ENCODE peak calls at places on chromosomes 7 and 10, in eight cellular contexts. One of them, this sample, is unnamed.

GRCh38 chr7:80206763-80207162 is 72.1 kb downstream of the GNAI1 start:
- DNase-seq in body of pancreas: no peak
- DNase-seq in astrocyte of the cerebellum: no peak
- DNase-seq in tibial nerve: no peak
- DNase-seq in lung: no peak
- DNase-seq in Peyer's patch: no peak
- DNase-seq in SK-N-SH: no peak
- DNase-seq in brain microvascular endothelial cell: no peak
- DNase-seq in this sample: no peak

GRCh38 chr10:28684986-28685580 is 7.8 kb downstream of the BAMBI start:
- DNase-seq in Peyer's patch: no peak
- DNase-seq in body of pancreas: no peak
- DNase-seq in lung: no peak
- DNase-seq in brain microvascular endothelial cell: no peak
- DNase-seq in astrocyte of the cerebellum: no peak
- DNase-seq in SK-N-SH: no peak
- DNase-seq in tibial nerve: no peak
- DNase-seq in this sample: peak

GRCh38 chr10:127547997-127548396 is 1.1 kb upstream of the NPS start:
- DNase-seq in Peyer's patch: no peak
- DNase-seq in lung: no peak
- DNase-seq in body of pancreas: no peak
- DNase-seq in SK-N-SH: no peak
- DNase-seq in astrocyte of the cerebellum: no peak
- DNase-seq in tibial nerve: no peak
- DNase-seq in brain microvascular endothelial cell: no peak
- DNase-seq in this sample: no peak

GRCh38 chr7:46606771-46607170 is 685.7 kb upstream of the IGFBP3 start:
- DNase-seq in lung: no peak
- DNase-seq in Peyer's patch: no peak
- DNase-seq in brain microvascular endothelial cell: no peak
- DNase-seq in SK-N-SH: no peak
- DNase-seq in tibial nerve: no peak
- DNase-seq in body of pancreas: no peak
- DNase-seq in astrocyte of the cerebellum: no peak
- DNase-seq in this sample: no peak

GRCh38 chr7:114047889-114048288 is 129.1 kb upstream of the PPP1R3A start:
- DNase-seq in tibial nerve: no peak
- DNase-seq in astrocyte of the cerebellum: peak
- DNase-seq in SK-N-SH: no peak
- DNase-seq in body of pancreas: no peak
- DNase-seq in lung: no peak
- DNase-seq in Peyer's patch: no peak
- DNase-seq in brain microvascular endothelial cell: peak
- DNase-seq in this sample: no peak

GRCh38 chr10:5971315-5971832 is 6.0 kb downstream of the IL15RA start:
- DNase-seq in brain microvascular endothelial cell: no peak
- DNase-seq in lung: peak
- DNase-seq in tibial nerve: no peak
- DNase-seq in SK-N-SH: no peak
- DNase-seq in astrocyte of the cerebellum: no peak
- DNase-seq in body of pancreas: peak
- DNase-seq in Peyer's patch: peak
- DNase-seq in this sample: no peak

GRCh38 chr7:29377718-29378117 is 183.1 kb downstream of the CHN2 start:
- DNase-seq in SK-N-SH: no peak
- DNase-seq in Peyer's patch: no peak
- DNase-seq in lung: no peak
- DNase-seq in brain microvascular endothelial cell: no peak
- DNase-seq in tibial nerve: no peak
- DNase-seq in body of pancreas: peak
- DNase-seq in astrocyte of the cerebellum: no peak
- DNase-seq in this sample: no peak

GRCh38 chr7:29297194-29297890 is 102.8 kb downstream of the CHN2 start:
- DNase-seq in Peyer's patch: no peak
- DNase-seq in SK-N-SH: no peak
- DNase-seq in lung: no peak
- DNase-seq in body of pancreas: no peak
- DNase-seq in tibial nerve: no peak
- DNase-seq in brain microvascular endothelial cell: no peak
- DNase-seq in astrocyte of the cerebellum: no peak
- DNase-seq in this sample: peak

GRCh38 chr10:80196270-80196949 is 8.9 kb downstream of the ANXA11 start:
- DNase-seq in Peyer's patch: peak
- DNase-seq in tibial nerve: no peak
- DNase-seq in body of pancreas: peak
- DNase-seq in brain microvascular endothelial cell: peak
- DNase-seq in lung: peak
- DNase-seq in astrocyte of the cerebellum: no peak
- DNase-seq in SK-N-SH: no peak
- DNase-seq in this sample: no peak

GRCh38 chr7:150903627-150904026 is 51.3 kb downstream of the AOC1 start:
- DNase-seq in tibial nerve: no peak
- DNase-seq in astrocyte of the cerebellum: peak
- DNase-seq in Peyer's patch: peak
- DNase-seq in body of pancreas: peak
- DNase-seq in lung: peak
- DNase-seq in SK-N-SH: peak
- DNase-seq in brain microvascular endothelial cell: no peak
- DNase-seq in this sample: no peak

GRCh38 chr7:27143022-27143949 is at the start of gene HOXA5:
- DNase-seq in Peyer's patch: peak
- DNase-seq in SK-N-SH: peak
- DNase-seq in tibial nerve: no peak
- DNase-seq in astrocyte of the cerebellum: no peak
- DNase-seq in brain microvascular endothelial cell: no peak
- DNase-seq in body of pancreas: peak
- DNase-seq in lung: peak
- DNase-seq in this sample: peak

GRCh38 chr7:155860840-155861479 is 48.7 kb upstream of the SHH start:
- DNase-seq in Peyer's patch: no peak
- DNase-seq in tibial nerve: no peak
- DNase-seq in body of pancreas: peak
- DNase-seq in SK-N-SH: no peak
- DNase-seq in lung: peak
- DNase-seq in brain microvascular endothelial cell: no peak
- DNase-seq in astrocyte of the cerebellum: peak
- DNase-seq in this sample: no peak

GRCh38 chr7:87702326-87702725 is 74.1 kb downstream of the RUNDC3B start:
- DNase-seq in lung: no peak
- DNase-seq in body of pancreas: no peak
- DNase-seq in SK-N-SH: no peak
- DNase-seq in Peyer's patch: no peak
- DNase-seq in astrocyte of the cerebellum: no peak
- DNase-seq in brain microvascular endothelial cell: peak
- DNase-seq in tibial nerve: no peak
- DNase-seq in this sample: no peak

GRCh38 chr7:84294391-84294790 is 99.8 kb upstream of the SEMA3A start:
- DNase-seq in lung: no peak
- DNase-seq in astrocyte of the cerebellum: no peak
- DNase-seq in tibial nerve: no peak
- DNase-seq in brain microvascular endothelial cell: no peak
- DNase-seq in body of pancreas: no peak
- DNase-seq in Peyer's patch: no peak
- DNase-seq in SK-N-SH: no peak
- DNase-seq in this sample: no peak

GRCh38 chr7:84297606-84298005 is 103.0 kb upstream of the SEMA3A start:
- DNase-seq in Peyer's patch: no peak
- DNase-seq in astrocyte of the cerebellum: no peak
- DNase-seq in tibial nerve: no peak
- DNase-seq in lung: no peak
- DNase-seq in SK-N-SH: peak
- DNase-seq in body of pancreas: no peak
- DNase-seq in brain microvascular endothelial cell: no peak
- DNase-seq in this sample: no peak

GRCh38 chr7:84291756-84292155 is 97.2 kb upstream of the SEMA3A start:
- DNase-seq in tibial nerve: no peak
- DNase-seq in SK-N-SH: no peak
- DNase-seq in astrocyte of the cerebellum: no peak
- DNase-seq in body of pancreas: no peak
- DNase-seq in lung: no peak
- DNase-seq in brain microvascular endothelial cell: no peak
- DNase-seq in Peyer's patch: no peak
- DNase-seq in this sample: no peak

DNA sequence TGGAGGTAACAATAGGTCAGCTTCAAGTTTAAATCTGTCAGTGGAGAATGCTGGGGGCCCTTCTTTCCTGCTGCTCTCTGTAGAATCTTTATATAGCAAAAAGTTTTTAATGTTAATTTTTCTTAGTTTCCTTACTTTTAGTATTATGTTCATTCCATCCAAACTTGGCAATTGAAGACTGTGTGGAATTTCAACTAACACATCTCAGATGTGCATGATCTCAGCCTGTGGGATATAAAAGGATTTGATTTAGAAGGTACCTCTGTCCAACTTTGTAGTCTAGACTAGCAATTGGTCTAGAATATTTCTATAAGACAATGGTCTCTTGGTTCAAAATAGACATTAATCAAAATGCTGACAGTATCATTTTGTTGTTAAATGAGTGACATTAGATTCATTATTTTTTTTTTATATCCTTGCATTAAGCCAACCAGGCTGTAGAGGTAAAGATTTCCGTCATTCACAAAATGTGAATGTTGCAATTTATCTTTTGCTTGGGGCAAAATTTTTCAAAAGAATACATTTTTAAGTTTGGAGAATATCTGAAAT is 100.4 kb upstream of the SEMA3A start:
- DNase-seq in body of pancreas: no peak
- DNase-seq in tibial nerve: no peak
- DNase-seq in Peyer's patch: no peak
- DNase-seq in astrocyte of the cerebellum: no peak
- DNase-seq in SK-N-SH: no peak
- DNase-seq in lung: no peak
- DNase-seq in brain microvascular endothelial cell: no peak
- DNase-seq in this sample: no peak
- H3K4me3 ChIP-seq in body of pancreas: no peak
- H3K4me3 ChIP-seq in tibial nerve: no peak
- H3K4me3 ChIP-seq in Peyer's patch: no peak
- H3K4me3 ChIP-seq in astrocyte of the cerebellum: no peak
- H3K4me3 ChIP-seq in SK-N-SH: no peak
- H3K4me3 ChIP-seq in lung: no peak
- H3K4me3 ChIP-seq in brain microvascular endothelial cell: no peak
- H3K4me3 ChIP-seq in this sample: no peak

GRCh38 chr7:50477640-50478039 is 27.5 kb upstream of the FIGNL1 start:
- DNase-seq in Peyer's patch: no peak
- DNase-seq in body of pancreas: no peak
- DNase-seq in lung: no peak
- DNase-seq in SK-N-SH: peak
- DNase-seq in brain microvascular endothelial cell: no peak
- DNase-seq in astrocyte of the cerebellum: no peak
- DNase-seq in tibial nerve: no peak
- DNase-seq in this sample: no peak

GRCh38 chr7:50476953-50477625 is 26.9 kb upstream of the FIGNL1 start:
- DNase-seq in body of pancreas: no peak
- DNase-seq in tibial nerve: no peak
- DNase-seq in SK-N-SH: no peak
- DNase-seq in astrocyte of the cerebellum: no peak
- DNase-seq in brain microvascular endothelial cell: no peak
- DNase-seq in lung: no peak
- DNase-seq in Peyer's patch: no peak
- DNase-seq in this sample: no peak

GRCh38 chr7:50486512-50486911 is 36.4 kb upstream of the FIGNL1 start:
- DNase-seq in tibial nerve: no peak
- DNase-seq in body of pancreas: no peak
- DNase-seq in SK-N-SH: no peak
- DNase-seq in Peyer's patch: no peak
- DNase-seq in lung: no peak
- DNase-seq in astrocyte of the cerebellum: no peak
- DNase-seq in brain microvascular endothelial cell: no peak
- DNase-seq in this sample: no peak

GRCh38 chr7:50479743-50480517 is 29.8 kb upstream of the FIGNL1 start:
- DNase-seq in brain microvascular endothelial cell: no peak
- DNase-seq in lung: no peak
- DNase-seq in tibial nerve: no peak
- DNase-seq in body of pancreas: no peak
- DNase-seq in astrocyte of the cerebellum: no peak
- DNase-seq in SK-N-SH: no peak
- DNase-seq in Peyer's patch: no peak
- DNase-seq in this sample: no peak

GRCh38 chr7:50481867-50482266 is 31.7 kb upstream of the FIGNL1 start:
- DNase-seq in tibial nerve: no peak
- DNase-seq in body of pancreas: no peak
- DNase-seq in SK-N-SH: no peak
- DNase-seq in brain microvascular endothelial cell: no peak
- DNase-seq in astrocyte of the cerebellum: no peak
- DNase-seq in lung: peak
- DNase-seq in Peyer's patch: no peak
- DNase-seq in this sample: peak
- TF ChIP-seq CTCF in tibial nerve: no peak
- TF ChIP-seq CTCF in body of pancreas: no peak
- TF ChIP-seq CTCF in SK-N-SH: peak
- TF ChIP-seq CTCF in brain microvascular endothelial cell: no peak
- TF ChIP-seq CTCF in astrocyte of the cerebellum: no peak
- TF ChIP-seq CTCF in lung: no peak
- TF ChIP-seq CTCF in Peyer's patch: no peak
- TF ChIP-seq CTCF in this sample: peak

DNA sequence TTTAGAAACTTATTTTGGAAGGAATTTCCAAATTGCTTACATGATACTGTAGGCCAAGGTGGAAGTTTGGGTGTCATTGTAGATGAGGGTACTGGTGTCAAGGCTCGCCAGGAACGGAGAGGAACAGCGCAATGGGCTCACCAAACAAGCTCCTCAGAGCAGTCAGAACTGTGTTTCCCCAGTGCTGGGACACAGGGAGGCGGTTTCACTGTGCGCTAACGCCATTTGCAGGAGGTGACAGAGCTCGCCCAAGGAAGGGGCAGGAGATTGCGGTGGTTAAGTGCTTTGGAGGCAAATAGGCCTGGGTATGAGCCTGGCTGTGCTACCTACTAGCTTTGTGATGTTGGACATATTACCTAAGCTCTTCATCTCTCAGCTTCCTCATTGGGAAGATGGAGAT is 57.3 kb downstream of the HHEX start:
- DNase-seq in Peyer's patch: no peak
- DNase-seq in brain microvascular endothelial cell: no peak
- DNase-seq in astrocyte of the cerebellum: no peak
- DNase-seq in body of pancreas: no peak
- DNase-seq in lung: no peak
- DNase-seq in tibial nerve: no peak
- DNase-seq in SK-N-SH: no peak
- DNase-seq in this sample: no peak
- H3K4me3 ChIP-seq in Peyer's patch: no peak
- H3K4me3 ChIP-seq in brain microvascular endothelial cell: no peak
- H3K4me3 ChIP-seq in astrocyte of the cerebellum: no peak
- H3K4me3 ChIP-seq in body of pancreas: no peak
- H3K4me3 ChIP-seq in lung: no peak
- H3K4me3 ChIP-seq in tibial nerve: no peak
- H3K4me3 ChIP-seq in SK-N-SH: no peak
- H3K4me3 ChIP-seq in this sample: no peak

GRCh38 chr10:106825996-106826395 is 338.5 kb downstream of the SORCS1 start:
- DNase-seq in astrocyte of the cerebellum: no peak
- DNase-seq in body of pancreas: no peak
- DNase-seq in lung: no peak
- DNase-seq in brain microvascular endothelial cell: no peak
- DNase-seq in SK-N-SH: no peak
- DNase-seq in Peyer's patch: no peak
- DNase-seq in tibial nerve: no peak
- DNase-seq in this sample: no peak
- TF ChIP-seq CTCF in astrocyte of the cerebellum: no peak
- TF ChIP-seq CTCF in body of pancreas: no peak
- TF ChIP-seq CTCF in lung: no peak
- TF ChIP-seq CTCF in brain microvascular endothelial cell: no peak
- TF ChIP-seq CTCF in SK-N-SH: no peak
- TF ChIP-seq CTCF in Peyer's patch: no peak
- TF ChIP-seq CTCF in tibial nerve: no peak
- TF ChIP-seq CTCF in this sample: no peak

GRCh38 chr7:65239324-65239706 is 134.3 kb upstream of the ZNF92 start:
- DNase-seq in lung: no peak
- DNase-seq in brain microvascular endothelial cell: no peak
- DNase-seq in astrocyte of the cerebellum: no peak
- DNase-seq in Peyer's patch: no peak
- DNase-seq in tibial nerve: no peak
- DNase-seq in body of pancreas: no peak
- DNase-seq in SK-N-SH: no peak
- DNase-seq in this sample: no peak
- H3K4me3 ChIP-seq in lung: no peak
- H3K4me3 ChIP-seq in brain microvascular endothelial cell: peak
- H3K4me3 ChIP-seq in astrocyte of the cerebellum: peak
- H3K4me3 ChIP-seq in Peyer's patch: peak
- H3K4me3 ChIP-seq in tibial nerve: peak
- H3K4me3 ChIP-seq in body of pancreas: peak
- H3K4me3 ChIP-seq in SK-N-SH: peak
- H3K4me3 ChIP-seq in this sample: peak